ENCODE peak calls at places on chromosomes 6 and 20, in seven cellular contexts. E, V, X, F, W, U and L are unnamed samples.

GRCh38 chr6:79170431-79170830 is 64.1 kb downstream of the HMGN3 start:
- DNase-seq in U (no peak), X (no peak), V (no peak), F (no peak), E (no peak), W (no peak), L (no peak)

GRCh38 chr6:20868397-20869185 is 334.3 kb downstream of the CDKAL1 start:
- DNase-seq in F (no peak), V (no peak), E (no peak), U (no peak), X (peak), W (no peak), L (peak)

GRCh38 chr20:62370115-62370806 is 3.1 kb upstream of the LAMA5 start:
- DNase-seq in V (no peak), W (peak), U (no peak), E (no peak), X (no peak), F (peak), L (no peak)

GRCh38 chr6:149480502-149481280 is 4.1 kb downstream of the ZC3H12D start:
- DNase-seq in W (no peak), U (no peak), V (no peak), F (no peak), E (no peak), X (no peak), L (no peak)

GRCh38 chr6:72969666-72970065 is 255.6 kb downstream of the KHDC1L start:
- DNase-seq in W (peak), F (no peak), U (no peak), X (no peak), V (no peak), E (no peak), L (no peak)

GRCh38 chr6:20497200-20497820 is 36.9 kb upstream of the CDKAL1 start:
- DNase-seq in U (peak), F (no peak), V (no peak), E (no peak), W (no peak), X (no peak), L (no peak)

GRCh38 chr6:28789553-28790083 is 134.2 kb downstream of the TRIM27 start:
- DNase-seq in W (peak), U (peak), F (peak), E (no peak), V (no peak), X (peak), L (peak)

GRCh38 chr6:46438245-46438644 is 53.0 kb downstream of the RCAN2 start:
- DNase-seq in V (no peak), W (no peak), E (no peak), U (no peak), F (no peak), X (no peak), L (no peak)

GRCh38 chr20:49340161-49340966 is 62.5 kb upstream of the ZNFX1 start:
- DNase-seq in W (peak), U (no peak), X (no peak), E (no peak), V (no peak), F (no peak), L (no peak)

GRCh38 chr20:29687438-29687837 is 1570.0 kb upstream of the DEFB115 start:
- DNase-seq in X (no peak), W (no peak), U (no peak), E (no peak), V (no peak), F (no peak), L (no peak)

GRCh38 chr6:53794073-53794719 is 609 bp upstream of the LRRC1 start:
- DNase-seq in U (peak), X (peak), F (peak), E (no peak), V (no peak), W (peak), L (no peak)

GRCh38 chr6:137264308-137265075 is 45.3 kb upstream of the IFNGR1 start:
- DNase-seq in F (no peak), X (no peak), W (no peak), V (no peak), U (no peak), E (no peak), L (no peak)

GRCh38 chr6:105346052-105346451 is 56.8 kb downstream of the PREP start:
- DNase-seq in E (no peak), W (peak), X (no peak), F (peak), U (no peak), V (no peak), L (no peak)

GRCh38 chr6:56699066-56699654 is 56.5 kb upstream of the DST start:
- DNase-seq in E (no peak), F (no peak), W (no peak), X (peak), U (peak), V (no peak), L (peak)

GRCh38 chr6:45698046-45698445 is 317.6 kb downstream of the CLIC5 start:
- DNase-seq in U (no peak), F (peak), X (no peak), W (no peak), V (no peak), E (no peak), L (no peak)

GRCh38 chr6:150788135-150788534 is 77.4 kb upstream of the MTHFD1L start:
- DNase-seq in E (no peak), X (no peak), W (no peak), V (no peak), U (no peak), F (no peak), L (peak)

GRCh38 chr6:151723152-151723551 is 84.3 kb upstream of the ESR1 start:
- DNase-seq in W (no peak), E (peak), F (no peak), X (no peak), V (no peak), U (no peak), L (no peak)

GRCh38 chr20:63122626-63123025 is 93.3 kb downstream of the YTHDF1 start:
- DNase-seq in X (no peak), F (no peak), W (no peak), U (no peak), V (no peak), E (no peak), L (no peak)

GRCh38 chr20:32524871-32525501 is 60.1 kb downstream of the NOL4L start:
- DNase-seq in X (no peak), F (peak), E (no peak), W (peak), V (no peak), U (peak), L (no peak)

GRCh38 chr6:17419189-17419575 is 25.8 kb downstream of the CAP2 start:
- DNase-seq in F (no peak), E (no peak), U (no peak), W (no peak), V (no peak), X (no peak), L (no peak)

GRCh38 chr20:44153636-44154043 is 33.3 kb downstream of the JPH2 start:
- DNase-seq in E (no peak), X (no peak), W (no peak), F (no peak), U (no peak), V (no peak), L (no peak)

GRCh38 chr20:31605902-31606677 is 1.0 kb downstream of the ID1 start:
- DNase-seq in F (peak), W (no peak), E (no peak), V (no peak), U (peak), X (no peak), L (no peak)

GRCh38 chr6:8879334-8879733 is 444.0 kb upstream of the SLC35B3 start:
- DNase-seq in F (peak), W (peak), X (no peak), U (no peak), E (no peak), V (no peak), L (no peak)

GRCh38 chr6:26571592-26572296 is 25.0 kb upstream of the ABT1 start:
- DNase-seq in W (peak), F (peak), U (peak), V (no peak), E (no peak), X (peak), L (peak)

GRCh38 chr20:19947611-19948264 is 69.4 kb upstream of the NAA20 start:
- DNase-seq in V (no peak), W (peak), F (peak), X (no peak), E (peak), U (no peak), L (no peak)

GRCh38 chr6:122620902-122621301 is 10.7 kb downstream of the PKIB start:
- DNase-seq in V (no peak), U (no peak), F (peak), X (peak), E (no peak), W (peak), L (no peak)

GRCh38 chr6:21594427-21595264 is 1.1 kb downstream of the SOX4 start:
- DNase-seq in X (no peak), W (peak), U (peak), V (no peak), F (peak), E (peak), L (peak)

GRCh38 chr6:94813806-94814205 is 763.5 kb upstream of the MANEA start:
- DNase-seq in W (no peak), X (no peak), V (no peak), U (no peak), E (no peak), F (no peak), L (no peak)

GRCh38 chr6:27025351-27025750 is 222.2 kb upstream of the PRSS16 start:
- DNase-seq in W (no peak), E (no peak), F (no peak), U (no peak), V (no peak), X (no peak), L (no peak)

GRCh38 chr20:5214826-5215225 is 88.0 kb downstream of the CDS2 start:
- DNase-seq in F (no peak), U (no peak), X (no peak), W (no peak), V (no peak), E (no peak), L (no peak)

GRCh38 chr6:41426438-41426851 is 91.0 kb downstream of the NCR2 start:
- DNase-seq in F (no peak), X (no peak), E (no peak), W (no peak), V (no peak), U (no peak), L (no peak)

GRCh38 chr6:82264824-82265223 is 17.3 kb upstream of the IBTK start:
- DNase-seq in X (no peak), V (no peak), W (no peak), F (no peak), E (no peak), U (no peak), L (no peak)

GRCh38 chr6:87925373-87926060 is 122.1 kb upstream of the SPACA1 start:
- DNase-seq in W (no peak), E (peak), F (no peak), U (peak), X (no peak), V (no peak), L (no peak)

GRCh38 chr20:35264755-35265154 is 13.2 kb downstream of the MMP24OS start:
- DNase-seq in V (no peak), X (no peak), U (peak), W (peak), E (no peak), F (no peak), L (no peak)

GRCh38 chr6:152836523-152836922 is 85.9 kb downstream of the VIP start:
- DNase-seq in U (no peak), F (no peak), W (no peak), E (no peak), X (no peak), V (no peak), L (no peak)

GRCh38 chr6:123659960-123660748 is 23.4 kb upstream of the TRDN start:
- DNase-seq in E (no peak), F (no peak), U (no peak), X (no peak), W (no peak), V (no peak), L (no peak)

GRCh38 chr20:37704955-37705354 is 11.1 kb downstream of the CTNNBL1 start:
- DNase-seq in W (no peak), F (no peak), E (no peak), X (no peak), V (no peak), U (no peak), L (no peak)

GRCh38 chr6:73521351-73522254 is 771 bp upstream of the EEF1A1 start:
- DNase-seq in U (peak), X (peak), V (peak), E (peak), F (no peak), W (peak), L (peak)

GRCh38 chr6:109874086-109874485 is 104.0 kb upstream of the GPR6 start:
- DNase-seq in U (no peak), E (no peak), F (no peak), W (no peak), V (no peak), X (no peak), L (no peak)